ENCODE peak calls at places on chromosomes 1 and 21, in ten cellular contexts. X, R, F, O, U, B, J, E, N and Q are unnamed samples.

GRCh38 chr1:240611619-240612490 is at the start of gene GREM2:
- DNase-seq in X (peak; percentile 40), R (no peak), F (peak; percentile 69), O (peak; percentile 58), U (no peak), B (peak; percentile 34), J (peak; percentile 86), E (no peak), N (peak; percentile 64), Q (peak; percentile 87)

GRCh38 chr1:9922342-9922741 is 12.3 kb upstream of the CTNNBIP1 start:
- DNase-seq in X (no peak), R (no peak), F (no peak), O (no peak), U (no peak), B (no peak), J (peak; percentile 87), E (no peak), N (no peak), Q (no peak)

GRCh38 chr21:41406340-41406739 is 19.7 kb upstream of the MX1 start:
- DNase-seq in X (no peak), R (no peak), F (no peak), O (no peak), U (peak; percentile 58), B (no peak), J (no peak), E (no peak), N (no peak), Q (no peak)

GRCh38 chr1:6188466-6188865 is 8.3 kb upstream of the CHD5 start:
- DNase-seq in X (no peak), R (no peak), F (no peak), O (no peak), U (no peak), B (no peak), J (no peak), E (no peak), N (no peak), Q (no peak)

GRCh38 chr1:61141288-61142044 is 59.1 kb downstream of the NFIA start:
- DNase-seq in X (peak; percentile 68), R (no peak), F (no peak), O (no peak), U (no peak), B (peak; percentile 97), J (no peak), E (no peak), N (peak; percentile 77), Q (no peak)

GRCh38 chr1:53091841-53092645 is 30.0 kb downstream of the PODN start:
- DNase-seq in X (peak; percentile 33), R (no peak), F (no peak), O (peak; percentile 52), U (no peak), B (no peak), J (no peak), E (peak; percentile 74), N (peak; percentile 34), Q (peak; percentile 27)

GRCh38 chr1:172278478-172278877 is 142.0 kb upstream of the C1orf105 start:
- DNase-seq in X (peak; percentile 91), R (no peak), F (no peak), O (no peak), U (no peak), B (peak; percentile 85), J (no peak), E (no peak), N (peak; percentile 62), Q (peak; percentile 72)

GRCh38 chr1:58456470-58456869 is 90.1 kb downstream of the OMA1 start:
- DNase-seq in X (no peak), R (no peak), F (no peak), O (no peak), U (no peak), B (no peak), J (no peak), E (no peak), N (peak; percentile 16), Q (no peak)

GRCh38 chr1:71859806-71860205 is 422.5 kb downstream of the NEGR1 start:
- DNase-seq in X (no peak), R (no peak), F (no peak), O (no peak), U (no peak), B (no peak), J (no peak), E (no peak), N (no peak), Q (no peak)

GRCh38 chr1:198122693-198123092 is 34.1 kb upstream of the NEK7 start:
- DNase-seq in X (no peak), R (no peak), F (no peak), O (no peak), U (no peak), B (peak; percentile 27), J (no peak), E (no peak), N (peak; percentile 36), Q (no peak)

GRCh38 chr1:159175571-159175970 is 4.2 kb downstream of the CADM3 start:
- DNase-seq in X (no peak), R (no peak), F (no peak), O (no peak), U (no peak), B (no peak), J (no peak), E (no peak), N (no peak), Q (no peak)

GRCh38 chr1:159172599-159173291 is 1.3 kb downstream of the CADM3 start:
- DNase-seq in X (no peak), R (peak; percentile 18), F (no peak), O (no peak), U (no peak), B (no peak), J (no peak), E (no peak), N (peak; percentile 87), Q (no peak)

GRCh38 chr1:159171688-159172501 is 480 bp downstream of the CADM3 start:
- DNase-seq in X (no peak), R (no peak), F (no peak), O (no peak), U (no peak), B (peak; percentile 2), J (peak; percentile 56), E (no peak), N (no peak), Q (no peak)

GRCh38 chr1:159171254-159171687 is at the start of gene CADM3:
- DNase-seq in X (no peak), R (peak; percentile 13), F (no peak), O (no peak), U (no peak), B (no peak), J (peak; percentile 56), E (no peak), N (peak; percentile 85), Q (no peak)

GRCh38 chr1:159173303-159173702 is 1.9 kb downstream of the CADM3 start:
- DNase-seq in X (no peak), R (no peak), F (no peak), O (no peak), U (no peak), B (no peak), J (no peak), E (no peak), N (no peak), Q (no peak)
- H3K4me3 ChIP-seq in X (no peak overlapping the region), R (peak overlapping the region; percentile 57), F (no peak overlapping the region), O (no peak overlapping the region), U (no peak overlapping the region), B (no peak overlapping the region), J (no peak overlapping the region), E (no peak overlapping the region), N (peak overlapping the region; percentile 67), Q (no peak overlapping the region)

DNA sequence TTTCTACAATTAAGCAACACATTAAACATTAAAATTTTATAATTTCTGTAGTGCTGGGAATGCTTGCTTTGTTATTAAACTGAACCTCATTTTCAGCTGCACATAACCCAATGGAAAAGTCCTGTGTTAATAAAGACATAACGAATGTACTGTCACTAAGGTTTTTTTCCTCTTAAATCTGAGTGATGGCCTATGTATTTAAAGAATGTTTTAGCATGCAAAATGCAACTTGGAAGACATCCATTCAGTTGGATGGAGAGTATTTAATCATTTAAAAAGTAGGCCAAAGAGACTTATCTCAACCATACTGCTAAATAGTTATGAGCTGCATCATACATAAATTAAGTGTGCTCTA is 48.5 kb downstream of the RWDD3 start:
- DNase-seq in X (no peak), R (no peak), F (no peak), O (no peak), U (no peak), B (no peak), J (no peak), E (no peak), N (no peak), Q (no peak)
- TF ChIP-seq CTCF in X (no peak), R (no peak), F (no peak), O (no peak), U (no peak), B (no peak), J (no peak), E (no peak), N (no peak), Q (no peak)

DNA sequence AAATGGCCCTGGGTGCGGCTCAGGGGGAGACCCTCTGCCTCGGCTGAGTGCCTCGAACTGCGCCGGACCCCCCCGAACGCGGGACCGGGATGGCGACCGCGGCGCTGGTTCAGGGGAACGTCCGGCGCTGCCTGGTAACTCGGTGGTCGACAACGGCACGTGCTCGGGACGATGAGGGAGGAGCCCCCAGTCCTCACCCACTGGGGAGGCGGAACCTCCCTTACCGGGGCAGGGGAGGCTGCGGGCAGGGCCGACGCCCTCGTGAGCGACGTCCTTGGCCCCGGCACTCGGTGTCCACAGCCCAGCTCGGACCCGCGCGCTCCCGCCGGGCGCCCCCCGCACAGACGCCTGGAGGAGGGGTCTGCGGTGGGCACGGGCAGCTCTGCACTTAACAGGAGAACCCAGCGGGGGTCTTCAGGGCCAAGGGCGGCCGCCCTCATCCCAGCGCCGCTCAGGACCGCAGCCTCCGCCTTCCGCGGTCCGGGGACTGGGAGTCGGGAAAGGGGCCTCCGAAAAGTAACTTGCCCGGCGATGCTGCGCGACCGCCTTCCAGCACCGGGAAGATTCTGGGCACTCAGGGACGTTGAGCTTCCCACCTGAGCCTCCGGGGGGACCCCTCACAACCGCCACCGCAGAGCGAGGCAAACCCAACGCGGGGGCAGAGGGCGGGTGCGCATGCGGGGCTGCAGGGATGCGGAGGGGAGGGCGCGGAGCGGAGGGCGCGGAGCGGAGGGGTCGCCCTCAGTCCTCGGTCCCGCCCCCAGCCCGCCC is 1.7 kb downstream of the HES4 start:
- DNase-seq in X (no peak), R (no peak), F (no peak), O (no peak), U (no peak), B (no peak), J (peak; percentile 58), E (peak; percentile 16), N (no peak), Q (no peak)
- H3K4me3 ChIP-seq in X (peak overlapping the region; percentile 93), R (peak overlapping the region; percentile 70), F (no peak overlapping the region), O (peak overlapping the region; percentile 54), U (peak overlapping the region; percentile 81), B (peak overlapping the region; percentile 27), J (peak overlapping the region; percentile 39), E (peak overlapping the region; percentile 64), N (peak overlapping the region; percentile 26), Q (peak overlapping the region; percentile 25)

DNA sequence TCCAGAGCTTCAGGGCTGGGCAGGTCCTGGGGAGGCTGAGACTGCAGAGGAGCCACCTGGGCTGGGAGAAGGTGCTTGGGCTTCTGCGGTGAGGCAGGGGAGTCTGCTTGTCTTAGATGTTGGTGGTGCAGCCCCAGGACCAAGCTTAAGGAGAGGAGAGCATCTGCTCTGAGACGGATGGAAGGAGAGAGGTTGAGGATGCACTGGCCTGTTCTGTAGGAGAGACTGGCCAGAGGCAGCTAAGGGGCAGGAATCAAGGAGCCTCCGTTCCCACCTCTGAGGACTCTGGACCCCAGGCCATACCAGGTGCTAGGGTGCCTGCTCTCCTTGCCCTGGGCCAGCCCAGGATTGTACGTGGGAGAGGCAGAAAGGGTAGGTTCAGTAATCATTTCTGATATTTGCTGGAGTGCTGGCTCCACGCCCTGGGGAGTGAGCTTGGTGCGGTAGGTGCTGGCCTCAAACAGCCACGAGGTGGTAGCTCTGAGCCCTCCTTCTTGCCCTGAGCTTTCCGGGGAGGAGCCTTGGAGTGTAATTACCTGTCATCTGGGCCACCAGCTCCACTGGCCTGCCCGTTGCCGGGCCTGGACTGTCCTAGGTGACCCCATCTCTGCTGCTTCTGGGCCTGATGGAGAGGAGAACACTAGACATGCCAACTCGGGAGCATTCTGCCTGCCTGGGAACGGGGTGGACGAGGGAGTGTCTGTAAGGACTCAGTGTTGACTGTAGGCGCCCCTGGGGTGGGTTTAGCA is 9.3 kb downstream of the MYBPH start:
- DNase-seq in X (peak; percentile 26), R (no peak), F (no peak), O (peak; percentile 68), U (no peak), B (peak; percentile 46), J (peak; percentile 31), E (no peak), N (no peak), Q (no peak)
- TF ChIP-seq CTCF in X (peak; percentile 35), R (no peak), F (no peak), O (no peak), U (no peak), B (peak; percentile 49), J (peak; percentile 21), E (no peak), N (peak; percentile 5), Q (no peak)